ENCODE peak calls at places on chromosomes 6 and 20, in nine cellular contexts. Z is GM12865, O is fibroblast of pulmonary artery, K is Peyer's patch, R is adrenal gland, S is left lung, M is HepG2, N is neural progenitor cell, I is esophagus squamous epithelium. X is an unnamed sample.

GRCh38 chr6:34940030-34940434 is 51.0 kb downstream of the ANKS1A start:
- DNase-seq in Z (no peak), O (peak; percentile 26), K (no peak), R (peak; percentile 41), S (no peak), M (peak; percentile 41), N (no peak), I (no peak), X (no peak)

GRCh38 chr6:167564416-167565250 is 239.7 kb downstream of the TTLL2 start:
- DNase-seq in Z (no peak), O (no peak), K (peak; percentile 28), R (peak; percentile 10), S (no peak), M (no peak), N (no peak), I (no peak), X (no peak)

GRCh38 chr6:7691675-7692452 is 34.0 kb upstream of the BMP6 start:
- DNase-seq in Z (no peak), O (peak; percentile 44), K (peak; percentile 49), R (no peak), S (no peak), M (peak; percentile 78), N (peak; percentile 20), I (no peak), X (no peak)

GRCh38 chr20:58429303-58429702 is 40.3 kb downstream of the VAPB start:
- DNase-seq in Z (no peak), O (no peak), K (no peak), R (no peak), S (no peak), M (no peak), N (no peak), I (no peak), X (no peak)

GRCh38 chr6:131381052-131381451 is 192.0 kb upstream of the ARG1 start:
- DNase-seq in Z (no peak), O (no peak), K (no peak), R (no peak), S (no peak), M (no peak), N (no peak), I (no peak), X (no peak)

GRCh38 chr20:2137552-2138201 is 36.0 kb downstream of the STK35 start:
- DNase-seq in Z (no peak), O (peak; percentile 35), K (no peak), R (peak; percentile 93), S (no peak), M (no peak), N (no peak), I (no peak), X (no peak)

GRCh38 chr20:40073535-40074111 is 615.4 kb downstream of the MAFB start:
- DNase-seq in Z (no peak), O (no peak), K (no peak), R (no peak), S (no peak), M (no peak), N (peak; percentile 2), I (no peak), X (no peak)

GRCh38 chr6:108463789-108464188 is 96.9 kb upstream of the FOXO3 start:
- DNase-seq in Z (no peak), O (peak; percentile 41), K (no peak), R (no peak), S (no peak), M (no peak), N (no peak), I (no peak), X (no peak)

GRCh38 chr20:23624307-23624706 is 13.4 kb downstream of the CST3 start:
- DNase-seq in Z (no peak), O (peak; percentile 81), K (no peak), R (no peak), S (no peak), M (peak; percentile 55), N (no peak), I (no peak), X (no peak)

GRCh38 chr20:23626040-23626620 is 11.6 kb downstream of the CST3 start:
- DNase-seq in Z (peak; percentile 62), O (no peak), K (no peak), R (no peak), S (no peak), M (no peak), N (no peak), I (no peak), X (no peak)

GRCh38 chr20:23625236-23625964 is 12.4 kb downstream of the CST3 start:
- DNase-seq in Z (peak; percentile 63), O (peak; percentile 31), K (no peak), R (no peak), S (no peak), M (no peak), N (peak; percentile 26), I (no peak), X (no peak)

GRCh38 chr20:23623666-23624065 is 14.1 kb downstream of the CST3 start:
- DNase-seq in Z (no peak), O (no peak), K (no peak), R (no peak), S (no peak), M (no peak), N (no peak), I (no peak), X (no peak)

GRCh38 chr20:23622839-23623343 is 14.9 kb downstream of the CST3 start:
- DNase-seq in Z (peak; percentile 67), O (peak; percentile 96), K (peak; percentile 86), R (peak; percentile 84), S (peak; percentile 74), M (peak; percentile 72), N (no peak), I (no peak), X (no peak)
- H3K4me3 ChIP-seq in Z (peak overlapping the region; percentile 37), O (peak overlapping the region; percentile 44), K (peak overlapping the region; percentile 35), R (no peak overlapping the region), S (no peak overlapping the region), M (peak overlapping the region; percentile 42), N (no peak overlapping the region), I (peak overlapping the region; percentile 29), X (no peak overlapping the region)

DNA sequence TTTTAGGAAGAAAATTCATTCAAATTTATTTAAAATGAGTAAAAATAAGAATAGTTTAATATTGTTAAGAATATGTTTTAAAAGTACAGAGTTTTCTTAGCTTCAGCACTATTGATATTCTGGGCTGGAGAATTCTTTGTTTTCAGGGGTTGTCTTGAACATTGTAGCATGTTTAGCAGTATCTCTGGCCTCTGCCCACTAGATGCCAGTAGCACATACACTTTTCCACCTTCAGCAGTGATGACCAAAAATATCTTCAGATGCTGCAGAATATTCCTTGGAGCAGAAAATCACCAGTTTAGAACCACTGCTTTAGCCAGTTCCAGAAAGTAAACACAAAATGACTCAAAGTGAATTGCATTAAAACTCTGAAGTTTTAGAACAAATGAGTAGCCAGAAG is 19.4 kb upstream of the SDHAF4 start:
- DNase-seq in Z (no peak), O (peak; percentile 48), K (no peak), R (no peak), S (no peak), M (no peak), N (peak; percentile 42), I (no peak), X (no peak)
- TF ChIP-seq CTCF in Z (peak; percentile 24), O (peak; percentile 52), K (peak; percentile 23), R (peak; percentile 33), S (no peak), M (peak; percentile 50), N (peak; percentile 59), I (peak; percentile 12), X (peak; percentile 29)

DNA sequence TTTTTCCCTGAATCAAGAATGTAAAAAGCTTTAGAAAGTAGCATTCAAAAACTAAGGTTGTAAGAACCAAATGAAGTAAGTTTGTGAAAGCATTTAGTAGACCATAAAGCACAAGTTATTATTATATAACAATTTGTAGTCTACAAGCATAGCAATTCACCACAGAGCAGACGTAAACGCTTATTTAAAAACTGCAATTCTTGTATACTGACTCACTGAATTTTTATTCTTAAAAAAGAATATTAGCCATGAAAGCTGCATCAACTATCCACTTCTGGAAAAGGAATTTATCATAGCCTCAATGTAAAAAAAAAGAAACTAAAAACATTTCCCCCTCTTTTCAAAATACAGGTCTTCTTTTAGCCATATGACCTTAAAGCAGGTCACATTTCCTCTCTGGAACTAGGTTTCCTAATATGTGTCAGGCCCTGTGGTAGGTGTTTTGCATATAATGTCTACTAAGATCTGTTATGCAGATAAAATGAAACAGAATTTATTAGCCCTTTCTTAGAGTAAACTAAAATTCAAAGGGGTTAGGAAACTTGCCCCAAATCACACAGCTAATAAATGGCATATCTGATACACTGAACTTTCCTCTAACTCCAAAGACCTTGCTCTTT is 2.1 kb downstream of the MAP3K7 start:
- DNase-seq in Z (peak; percentile 38), O (peak; percentile 4), K (no peak), R (no peak), S (no peak), M (no peak), N (no peak), I (no peak), X (no peak)
- H3K4me3 ChIP-seq in Z (peak overlapping the region; percentile 79), O (peak overlapping the region; percentile 65), K (no peak overlapping the region), R (no peak overlapping the region), S (no peak overlapping the region), M (peak overlapping the region; percentile 31), N (peak overlapping the region; percentile 99), I (no peak overlapping the region), X (no peak overlapping the region)

GRCh38 chr20:63978319-63979220 is 872 bp downstream of the SAMD10 start:
- DNase-seq in Z (peak; percentile 89), O (no peak), K (peak; percentile 92), R (peak; percentile 74), S (peak; percentile 83), M (peak; percentile 79), N (peak; percentile 83), I (no peak), X (no peak)

GRCh38 chr20:63979221-63979548 is 257 bp downstream of the SAMD10 start:
- DNase-seq in Z (no peak), O (no peak), K (no peak), R (no peak), S (no peak), M (no peak), N (peak; percentile 45), I (no peak), X (no peak)

GRCh38 chr20:63980806-63981728 is at the start of gene PRPF6:
- DNase-seq in Z (peak; percentile 99), O (peak; percentile 96), K (peak; percentile 97), R (peak; percentile 95), S (peak; percentile 95), M (peak; percentile 97), N (peak; percentile 99), I (peak; percentile 73), X (peak; percentile 91)

GRCh38 chr20:63980317-63980805 is 571 bp upstream of the PRPF6 start:
- DNase-seq in Z (peak; percentile 77), O (no peak), K (no peak), R (no peak), S (no peak), M (peak; percentile 50), N (no peak), I (no peak), X (no peak)

DNA sequence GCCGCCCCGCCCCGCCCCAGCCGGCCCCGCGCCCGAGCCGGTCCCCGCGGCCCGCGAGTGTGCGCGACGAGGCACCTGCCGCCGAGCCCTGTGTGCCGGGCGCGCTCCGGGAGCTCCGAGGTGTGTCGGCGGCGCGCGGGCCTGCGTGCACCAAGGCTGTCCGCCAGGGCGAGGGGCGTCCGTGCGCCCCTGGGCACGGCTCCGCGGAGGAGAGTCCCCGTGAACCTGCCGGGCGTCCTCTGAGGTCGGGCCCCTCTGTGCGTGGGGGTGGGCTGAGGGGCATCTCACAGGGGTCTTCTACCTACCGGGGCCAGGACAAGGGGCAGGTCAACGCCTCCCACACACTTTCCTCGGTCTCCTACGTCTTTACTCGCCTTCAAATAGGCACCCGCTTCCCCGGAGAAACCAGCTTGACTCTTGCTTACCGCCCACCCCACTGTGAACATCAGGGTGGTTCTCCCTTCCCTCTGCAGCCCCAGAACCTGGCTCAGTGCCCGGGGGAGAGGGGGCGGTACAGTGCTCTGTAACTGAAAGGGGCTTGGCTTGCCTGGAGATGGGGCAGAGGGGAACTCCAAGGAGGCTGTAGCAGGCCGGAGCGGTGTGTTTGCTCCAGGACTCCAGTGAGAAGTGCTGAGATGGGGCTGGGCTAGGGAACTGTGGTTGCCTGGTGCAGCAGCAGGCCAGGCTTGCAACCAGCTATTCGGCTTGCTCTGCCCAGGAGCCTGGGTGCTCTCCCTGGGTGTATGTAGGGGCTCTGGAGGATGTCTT is at the start of gene SAMD10:
- DNase-seq in Z (peak; percentile 89), O (no peak), K (peak; percentile 78), R (peak; percentile 43), S (peak; percentile 56), M (peak; percentile 70), N (peak; percentile 84), I (no peak), X (no peak)
- TF ChIP-seq CTCF in Z (peak; percentile 22), O (no peak), K (peak; percentile 40), R (peak; percentile 51), S (no peak), M (peak; percentile 44), N (peak; percentile 20), I (peak; percentile 47), X (peak; percentile 34)

X was measured in GM12864.